ENCODE peak calls at places on chromosome 16, in ten cellular contexts. One of them, this sample, is unnamed.

GRCh38 chr16:4570688-4571321 is 14.7 kb downstream of the C16orf96 start:
- DNase-seq in GM13977: no peak
- DNase-seq in astrocyte of the spinal cord: no peak
- DNase-seq in cardiac fibroblast: no peak
- DNase-seq in Peyer's patch: no peak
- DNase-seq in tibial artery: no peak
- DNase-seq in AG04450: no peak
- DNase-seq in lung: no peak
- DNase-seq in CD4-positive, alpha-beta T cell: no peak
- DNase-seq in HFFc6: no peak
- DNase-seq in this sample: no peak

GRCh38 chr16:22010902-22011301 is 3.0 kb downstream of the MOSMO start:
- DNase-seq in Peyer's patch: no peak
- DNase-seq in astrocyte of the spinal cord: no peak
- DNase-seq in cardiac fibroblast: no peak
- DNase-seq in HFFc6: no peak
- DNase-seq in CD4-positive, alpha-beta T cell: no peak
- DNase-seq in GM13977: no peak
- DNase-seq in lung: no peak
- DNase-seq in AG04450: no peak
- DNase-seq in tibial artery: no peak
- DNase-seq in this sample: no peak

GRCh38 chr16:67936124-67936875 is at the start of gene PSMB10:
- DNase-seq in astrocyte of the spinal cord: peak
- DNase-seq in CD4-positive, alpha-beta T cell: peak
- DNase-seq in cardiac fibroblast: peak
- DNase-seq in tibial artery: no peak
- DNase-seq in HFFc6: no peak
- DNase-seq in AG04450: no peak
- DNase-seq in lung: peak
- DNase-seq in Peyer's patch: peak
- DNase-seq in GM13977: peak
- DNase-seq in this sample: peak

GRCh38 chr16:14476183-14476582 is 153.9 kb downstream of the PARN start:
- DNase-seq in AG04450: no peak
- DNase-seq in GM13977: no peak
- DNase-seq in CD4-positive, alpha-beta T cell: no peak
- DNase-seq in astrocyte of the spinal cord: no peak
- DNase-seq in cardiac fibroblast: no peak
- DNase-seq in Peyer's patch: no peak
- DNase-seq in tibial artery: no peak
- DNase-seq in lung: no peak
- DNase-seq in HFFc6: no peak
- DNase-seq in this sample: no peak

GRCh38 chr16:67723151-67723915 is 4.2 kb upstream of the GFOD2 start:
- DNase-seq in AG04450: peak
- DNase-seq in HFFc6: peak
- DNase-seq in tibial artery: peak
- DNase-seq in Peyer's patch: no peak
- DNase-seq in astrocyte of the spinal cord: peak
- DNase-seq in cardiac fibroblast: no peak
- DNase-seq in lung: no peak
- DNase-seq in CD4-positive, alpha-beta T cell: no peak
- DNase-seq in GM13977: no peak
- DNase-seq in this sample: no peak

GRCh38 chr16:75614247-75614897 is 8.7 kb downstream of the ADAT1 start:
- DNase-seq in lung: no peak
- DNase-seq in astrocyte of the spinal cord: peak
- DNase-seq in AG04450: no peak
- DNase-seq in Peyer's patch: no peak
- DNase-seq in CD4-positive, alpha-beta T cell: no peak
- DNase-seq in HFFc6: peak
- DNase-seq in cardiac fibroblast: peak
- DNase-seq in tibial artery: no peak
- DNase-seq in GM13977: no peak
- DNase-seq in this sample: no peak

GRCh38 chr16:23278031-23278430 is 24.1 kb upstream of the SCNN1B start:
- DNase-seq in CD4-positive, alpha-beta T cell: no peak
- DNase-seq in astrocyte of the spinal cord: no peak
- DNase-seq in AG04450: no peak
- DNase-seq in lung: no peak
- DNase-seq in Peyer's patch: no peak
- DNase-seq in HFFc6: no peak
- DNase-seq in tibial artery: no peak
- DNase-seq in cardiac fibroblast: no peak
- DNase-seq in GM13977: no peak
- DNase-seq in this sample: no peak

GRCh38 chr16:59048876-59049275 is 314.8 kb upstream of the GOT2 start:
- DNase-seq in cardiac fibroblast: no peak
- DNase-seq in CD4-positive, alpha-beta T cell: no peak
- DNase-seq in GM13977: no peak
- DNase-seq in tibial artery: no peak
- DNase-seq in HFFc6: no peak
- DNase-seq in Peyer's patch: no peak
- DNase-seq in astrocyte of the spinal cord: no peak
- DNase-seq in AG04450: no peak
- DNase-seq in lung: no peak
- DNase-seq in this sample: no peak

GRCh38 chr16:51982715-51983680 is 563.9 kb downstream of the TOX3 start:
- DNase-seq in cardiac fibroblast: peak
- DNase-seq in CD4-positive, alpha-beta T cell: no peak
- DNase-seq in lung: peak
- DNase-seq in GM13977: peak
- DNase-seq in astrocyte of the spinal cord: peak
- DNase-seq in HFFc6: peak
- DNase-seq in AG04450: peak
- DNase-seq in tibial artery: no peak
- DNase-seq in Peyer's patch: no peak
- DNase-seq in this sample: peak

GRCh38 chr16:31699601-31700000 is 171.9 kb downstream of the AHSP start:
- DNase-seq in tibial artery: no peak
- DNase-seq in astrocyte of the spinal cord: no peak
- DNase-seq in HFFc6: no peak
- DNase-seq in CD4-positive, alpha-beta T cell: no peak
- DNase-seq in GM13977: no peak
- DNase-seq in Peyer's patch: no peak
- DNase-seq in lung: no peak
- DNase-seq in AG04450: no peak
- DNase-seq in cardiac fibroblast: no peak
- DNase-seq in this sample: no peak

GRCh38 chr16:60203525-60204124 is 1469.5 kb upstream of the GOT2 start:
- DNase-seq in lung: no peak
- DNase-seq in CD4-positive, alpha-beta T cell: no peak
- DNase-seq in HFFc6: peak
- DNase-seq in cardiac fibroblast: peak
- DNase-seq in Peyer's patch: no peak
- DNase-seq in GM13977: no peak
- DNase-seq in AG04450: no peak
- DNase-seq in tibial artery: no peak
- DNase-seq in astrocyte of the spinal cord: peak
- DNase-seq in this sample: no peak

GRCh38 chr16:47538472-47538871 is 77.3 kb downstream of the PHKB start:
- DNase-seq in lung: no peak
- DNase-seq in AG04450: no peak
- DNase-seq in GM13977: no peak
- DNase-seq in tibial artery: no peak
- DNase-seq in Peyer's patch: no peak
- DNase-seq in CD4-positive, alpha-beta T cell: no peak
- DNase-seq in HFFc6: no peak
- DNase-seq in cardiac fibroblast: no peak
- DNase-seq in astrocyte of the spinal cord: no peak
- DNase-seq in this sample: no peak

GRCh38 chr16:22229881-22230280 is 23.8 kb downstream of the EEF2K start:
- DNase-seq in tibial artery: no peak
- DNase-seq in HFFc6: no peak
- DNase-seq in Peyer's patch: no peak
- DNase-seq in cardiac fibroblast: no peak
- DNase-seq in GM13977: no peak
- DNase-seq in AG04450: no peak
- DNase-seq in astrocyte of the spinal cord: no peak
- DNase-seq in CD4-positive, alpha-beta T cell: no peak
- DNase-seq in lung: no peak
- DNase-seq in this sample: no peak

GRCh38 chr16:49273771-49274170 is 7.9 kb downstream of the CBLN1 start:
- DNase-seq in Peyer's patch: no peak
- DNase-seq in AG04450: no peak
- DNase-seq in lung: no peak
- DNase-seq in astrocyte of the spinal cord: no peak
- DNase-seq in CD4-positive, alpha-beta T cell: no peak
- DNase-seq in HFFc6: no peak
- DNase-seq in cardiac fibroblast: no peak
- DNase-seq in tibial artery: no peak
- DNase-seq in GM13977: no peak
- DNase-seq in this sample: no peak

GRCh38 chr16:3774156-3774767 is 56.9 kb upstream of the TRAP1 start:
- DNase-seq in GM13977: no peak
- DNase-seq in lung: no peak
- DNase-seq in tibial artery: no peak
- DNase-seq in CD4-positive, alpha-beta T cell: no peak
- DNase-seq in Peyer's patch: no peak
- DNase-seq in cardiac fibroblast: peak
- DNase-seq in AG04450: peak
- DNase-seq in HFFc6: peak
- DNase-seq in astrocyte of the spinal cord: peak
- DNase-seq in this sample: no peak

GRCh38 chr16:28572659-28573510 is 19.2 kb downstream of the SGF29 start:
- DNase-seq in HFFc6: no peak
- DNase-seq in cardiac fibroblast: peak
- DNase-seq in AG04450: no peak
- DNase-seq in Peyer's patch: no peak
- DNase-seq in astrocyte of the spinal cord: no peak
- DNase-seq in GM13977: no peak
- DNase-seq in CD4-positive, alpha-beta T cell: no peak
- DNase-seq in tibial artery: no peak
- DNase-seq in lung: no peak
- DNase-seq in this sample: no peak

DNA sequence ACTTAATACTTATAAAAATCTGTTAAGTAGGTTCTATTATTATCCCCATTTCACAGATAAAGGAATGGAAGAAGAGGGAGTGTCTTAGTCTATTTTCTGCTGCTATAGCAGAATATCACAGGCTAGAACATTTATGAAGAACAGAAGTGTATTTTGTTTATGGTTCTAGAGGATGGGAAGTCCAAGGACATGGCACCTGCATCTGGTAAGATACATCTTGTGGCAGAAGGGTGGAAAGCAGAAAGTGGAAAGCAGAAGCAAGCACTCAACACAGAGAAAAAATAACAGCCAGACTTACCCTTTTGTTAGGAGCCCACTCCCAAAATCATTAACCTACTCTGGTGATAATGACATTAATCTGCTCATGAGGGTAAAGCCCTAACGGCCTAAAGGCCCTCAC is 422.4 kb downstream of the NPIPA8 start:
- DNase-seq in CD4-positive, alpha-beta T cell: no peak
- DNase-seq in cardiac fibroblast: no peak
- DNase-seq in tibial artery: no peak
- DNase-seq in lung: no peak
- DNase-seq in HFFc6: no peak
- DNase-seq in Peyer's patch: no peak
- DNase-seq in astrocyte of the spinal cord: no peak
- DNase-seq in GM13977: no peak
- DNase-seq in AG04450: no peak
- DNase-seq in this sample: no peak
- TF ChIP-seq CTCF in CD4-positive, alpha-beta T cell: no peak
- TF ChIP-seq CTCF in cardiac fibroblast: no peak
- TF ChIP-seq CTCF in tibial artery: no peak
- TF ChIP-seq CTCF in lung: no peak
- TF ChIP-seq CTCF in HFFc6: no peak
- TF ChIP-seq CTCF in Peyer's patch: no peak
- TF ChIP-seq CTCF in astrocyte of the spinal cord: no peak
- TF ChIP-seq CTCF in GM13977: no peak
- TF ChIP-seq CTCF in AG04450: no peak
- TF ChIP-seq CTCF in this sample: no peak

GRCh38 chr16:70380919-70381603 is 34.4 kb downstream of the DDX19A start:
- DNase-seq in cardiac fibroblast: peak
- DNase-seq in HFFc6: peak
- DNase-seq in astrocyte of the spinal cord: peak
- DNase-seq in CD4-positive, alpha-beta T cell: peak
- DNase-seq in Peyer's patch: peak
- DNase-seq in GM13977: peak
- DNase-seq in lung: peak
- DNase-seq in tibial artery: peak
- DNase-seq in AG04450: peak
- DNase-seq in this sample: peak
- TF ChIP-seq CTCF in cardiac fibroblast: no peak
- TF ChIP-seq CTCF in HFFc6: peak
- TF ChIP-seq CTCF in astrocyte of the spinal cord: peak
- TF ChIP-seq CTCF in CD4-positive, alpha-beta T cell: peak
- TF ChIP-seq CTCF in Peyer's patch: no peak
- TF ChIP-seq CTCF in GM13977: peak
- TF ChIP-seq CTCF in lung: no peak
- TF ChIP-seq CTCF in tibial artery: no peak
- TF ChIP-seq CTCF in AG04450: peak
- TF ChIP-seq CTCF in this sample: peak

GRCh38 chr16:65126845-65127624 is 5.2 kb upstream of the CDH11 start:
- DNase-seq in GM13977: no peak
- DNase-seq in Peyer's patch: no peak
- DNase-seq in lung: no peak
- DNase-seq in AG04450: no peak
- DNase-seq in cardiac fibroblast: no peak
- DNase-seq in astrocyte of the spinal cord: no peak
- DNase-seq in CD4-positive, alpha-beta T cell: no peak
- DNase-seq in HFFc6: no peak
- DNase-seq in tibial artery: no peak
- DNase-seq in this sample: no peak
- TF ChIP-seq CTCF in GM13977: peak
- TF ChIP-seq CTCF in Peyer's patch: no peak
- TF ChIP-seq CTCF in lung: no peak
- TF ChIP-seq CTCF in AG04450: peak
- TF ChIP-seq CTCF in cardiac fibroblast: peak
- TF ChIP-seq CTCF in astrocyte of the spinal cord: peak
- TF ChIP-seq CTCF in CD4-positive, alpha-beta T cell: no peak
- TF ChIP-seq CTCF in HFFc6: peak
- TF ChIP-seq CTCF in tibial artery: peak
- TF ChIP-seq CTCF in this sample: no peak

DNA sequence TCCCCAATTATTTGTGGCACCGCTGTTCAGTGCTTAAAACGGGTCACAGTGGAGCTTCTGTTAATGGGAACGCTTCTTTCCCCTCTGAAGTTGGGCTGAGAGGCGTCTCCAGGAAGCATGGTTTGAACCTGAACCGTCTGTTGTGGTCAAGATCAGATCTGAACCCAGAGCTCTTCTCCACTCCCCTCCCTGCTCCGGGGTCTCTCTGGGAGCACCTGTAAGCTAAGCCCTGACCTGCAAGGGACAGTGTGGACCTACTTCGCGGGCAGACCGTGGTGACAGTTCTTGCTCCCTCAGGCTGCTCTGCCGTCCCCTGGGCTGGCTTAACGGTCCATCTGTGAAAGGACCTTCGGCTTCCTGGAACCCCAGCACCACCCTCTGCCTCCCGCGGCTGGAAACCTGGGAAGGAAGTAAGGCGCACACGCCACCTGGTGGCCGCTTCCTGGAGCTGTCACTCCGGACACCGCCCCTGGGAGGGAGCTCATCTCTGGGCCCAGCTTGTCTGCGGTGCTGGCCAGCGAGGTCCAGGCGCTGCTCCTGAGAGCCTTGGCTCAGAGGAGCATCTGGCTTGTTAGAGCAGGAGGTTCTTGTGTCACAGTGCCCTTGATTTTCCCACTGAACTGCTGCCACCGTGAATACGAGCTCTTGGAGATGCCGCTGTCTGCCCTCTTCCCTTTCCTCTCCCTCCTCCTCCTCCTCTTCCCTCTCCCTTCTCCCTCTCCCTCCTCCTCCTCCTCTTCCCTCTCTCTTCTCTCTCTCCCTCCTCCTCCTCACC is 518.5 kb upstream of the EEF2KMT start:
- DNase-seq in CD4-positive, alpha-beta T cell: no peak
- DNase-seq in AG04450: no peak
- DNase-seq in tibial artery: no peak
- DNase-seq in astrocyte of the spinal cord: peak
- DNase-seq in lung: peak
- DNase-seq in GM13977: peak
- DNase-seq in HFFc6: peak
- DNase-seq in Peyer's patch: peak
- DNase-seq in cardiac fibroblast: no peak
- DNase-seq in this sample: peak
- TF ChIP-seq CTCF in CD4-positive, alpha-beta T cell: peak
- TF ChIP-seq CTCF in AG04450: no peak
- TF ChIP-seq CTCF in tibial artery: peak
- TF ChIP-seq CTCF in astrocyte of the spinal cord: peak
- TF ChIP-seq CTCF in lung: no peak
- TF ChIP-seq CTCF in GM13977: peak
- TF ChIP-seq CTCF in HFFc6: peak
- TF ChIP-seq CTCF in Peyer's patch: peak
- TF ChIP-seq CTCF in cardiac fibroblast: peak
- TF ChIP-seq CTCF in this sample: peak